ENCODE peak calls at places on chromosomes 7 and 10, in five cellular contexts. I is lower leg skin, X is upper lobe of right lung, H is AG10803, R is progenitor cell of endocrine pancreas. E is an unnamed sample.

GRCh38 chr7:12066561-12066960 is 144.5 kb upstream of the TMEM106B start:
- DNase-seq in I (no peak), X (no peak), H (no peak), R (no peak), E (no peak)

GRCh38 chr7:602341-603141 is 82.9 kb upstream of the PDGFA start:
- DNase-seq in I (no peak), X (peak; percentile 85), H (no peak), R (no peak), E (no peak)

GRCh38 chr7:33748793-33749192 is 156.5 kb upstream of the BMPER start:
- DNase-seq in I (no peak), X (no peak), H (no peak), R (no peak), E (no peak)

GRCh38 chr10:131183546-131184045 is 127.9 kb downstream of the TCERG1L start:
- DNase-seq in I (no peak), X (peak; percentile 36), H (no peak), R (peak; percentile 6), E (no peak)

GRCh38 chr10:11148638-11149037 is 131.0 kb downstream of the CELF2 start:
- DNase-seq in I (no peak), X (no peak), H (no peak), R (no peak), E (no peak)

GRCh38 chr10:85148693-85149640 is 820.6 kb downstream of the CCSER2 start:
- DNase-seq in I (no peak), X (no peak), H (no peak), R (no peak), E (no peak)

GRCh38 chr10:84138478-84139125 is 707 bp upstream of the GHITM start:
- DNase-seq in I (peak; percentile 28), X (no peak), H (no peak), R (no peak), E (no peak)

GRCh38 chr10:70682920-70683600 is 10.8 kb downstream of the ADAMTS14 start:
- DNase-seq in I (no peak), X (no peak), H (no peak), R (no peak), E (no peak)

GRCh38 chr10:58641708-58642107 is 129.0 kb downstream of the BICC1 start:
- DNase-seq in I (no peak), X (no peak), H (peak; percentile 95), R (no peak), E (no peak)

GRCh38 chr7:100801833-100802568 is 25.3 kb downstream of the EPHB4 start:
- DNase-seq in I (peak; percentile 49), X (peak; percentile 87), H (peak; percentile 85), R (peak; percentile 34), E (peak; percentile 71)

GRCh38 chr7:141645188-141645587 is 56.8 kb downstream of the DENND11 start:
- DNase-seq in I (no peak), X (no peak), H (no peak), R (no peak), E (no peak)

GRCh38 chr7:12785473-12785872 is 98.0 kb downstream of the ARL4A start:
- DNase-seq in I (no peak), X (no peak), H (no peak), R (no peak), E (no peak)

GRCh38 chr7:36747251-36747968 is 23.1 kb upstream of the AOAH start:
- DNase-seq in I (no peak), X (no peak), H (peak; percentile 3), R (no peak), E (no peak)

GRCh38 chr7:145624618-145625017 is 492.0 kb upstream of the CNTNAP2 start:
- DNase-seq in I (no peak), X (no peak), H (no peak), R (no peak), E (no peak)

GRCh38 chr7:15016726-15017125 is 114.2 kb upstream of the DGKB start:
- DNase-seq in I (no peak), X (no peak), H (no peak), R (no peak), E (no peak)

GRCh38 chr7:106345421-106346166 is 60.8 kb upstream of the NAMPT start:
- DNase-seq in I (no peak), X (no peak), H (no peak), R (no peak), E (no peak)

GRCh38 chr10:17673517-17674051 is 29.6 kb downstream of the STAM start:
- DNase-seq in I (no peak), X (no peak), H (peak; percentile 90), R (no peak), E (no peak)

GRCh38 chr10:99551616-99552015 is 18.9 kb downstream of the NKX2-3 start:
- DNase-seq in I (no peak), X (no peak), H (no peak), R (no peak), E (no peak)

GRCh38 chr10:3960496-3960895 is 175.5 kb upstream of the KLF6 start:
- DNase-seq in I (no peak), X (no peak), H (no peak), R (no peak), E (no peak)

GRCh38 chr7:155190608-155191536 is 106.8 kb upstream of the INSIG1 start:
- DNase-seq in I (no peak), X (no peak), H (no peak), R (peak; percentile 73), E (peak; percentile 76)

GRCh38 chr7:51162724-51163329 is 153.8 kb downstream of the COBL start:
- DNase-seq in I (peak; percentile 82), X (no peak), H (peak; percentile 78), R (peak; percentile 77), E (peak; percentile 85)

GRCh38 chr7:47402941-47403340 is 179.0 kb downstream of the TNS3 start:
- DNase-seq in I (no peak), X (peak; percentile 65), H (no peak), R (no peak), E (no peak)

GRCh38 chr10:34815174-34816066 is at the start of gene PARD3:
- DNase-seq in I (peak; percentile 36), X (peak; percentile 86), H (peak; percentile 51), R (peak; percentile 59), E (peak; percentile 83)

GRCh38 chr7:92973293-92973731 is 136.9 kb upstream of the CDK6 start:
- DNase-seq in I (no peak), X (no peak), H (peak; percentile 53), R (no peak), E (no peak)

DNA sequence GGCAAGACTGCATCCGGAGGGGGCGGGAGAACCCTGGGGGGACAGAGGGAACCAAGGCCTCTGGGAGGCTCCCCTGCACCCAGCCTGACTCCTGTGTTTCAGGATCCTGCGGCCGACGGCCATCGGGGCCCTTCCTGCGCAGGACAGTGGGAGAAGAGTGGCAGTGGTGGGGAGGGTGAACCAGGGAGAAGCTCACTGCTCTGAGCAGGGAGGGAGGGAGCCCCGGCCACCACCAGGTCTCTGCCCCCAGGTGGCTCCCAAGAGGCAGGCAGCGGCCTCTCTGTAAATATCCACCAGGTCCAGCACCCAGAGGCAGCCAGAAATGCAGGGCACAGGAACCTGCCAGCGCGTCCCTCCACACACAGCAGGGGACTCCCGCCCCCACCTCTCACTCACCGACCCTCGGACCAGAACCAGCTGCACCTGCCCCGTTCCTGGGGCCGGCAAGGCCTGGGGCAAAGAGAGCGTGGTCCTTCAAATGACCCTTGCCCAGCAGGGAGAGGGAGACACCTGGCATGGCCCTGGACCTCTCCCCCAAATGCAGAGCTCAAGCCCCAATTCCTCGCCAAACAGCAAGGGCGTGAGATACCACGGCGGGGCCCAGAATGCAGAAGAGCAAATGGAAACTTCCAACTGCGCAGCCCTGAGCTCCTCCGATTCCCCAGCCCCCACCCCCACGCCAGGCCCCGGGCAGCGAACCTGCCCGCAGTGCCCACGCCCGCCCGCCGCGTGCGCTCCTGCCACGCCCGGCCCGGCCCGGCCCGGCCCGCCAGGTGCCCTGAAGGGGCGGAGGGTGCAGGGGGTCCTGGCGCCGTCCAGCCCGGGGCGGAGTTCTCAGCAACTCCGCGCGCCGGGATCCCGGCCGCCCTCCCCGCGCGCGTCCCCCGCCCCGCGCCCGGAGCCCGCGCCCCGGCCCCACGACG is 805 bp downstream of the RASGEF1A start:
- DNase-seq in I (peak; percentile 13), X (peak; percentile 70), H (no peak), R (peak; percentile 39), E (no peak)
- TF ChIP-seq CTCF in I (no peak), X (peak; percentile 27), H (no peak), R (peak; percentile 58), E (no peak)

GRCh38 chr7:91265693-91266066 is 1.4 kb downstream of the FZD1 start:
- DNase-seq in I (no peak), X (peak; percentile 73), H (no peak), R (no peak), E (no peak)

GRCh38 chr7:91266067-91266930 is 2.1 kb downstream of the FZD1 start:
- DNase-seq in I (no peak), X (peak; percentile 67), H (no peak), R (no peak), E (peak; percentile 22)

GRCh38 chr7:91263359-91264082 is 712 bp upstream of the FZD1 start:
- DNase-seq in I (peak; percentile 45), X (peak; percentile 75), H (no peak), R (peak; percentile 21), E (peak; percentile 30)

GRCh38 chr7:91264924-91265681 is 870 bp downstream of the FZD1 start:
- DNase-seq in I (peak; percentile 47), X (peak; percentile 83), H (peak; percentile 75), R (peak; percentile 20), E (peak; percentile 55)

GRCh38 chr7:91264083-91264923 is at the start of gene FZD1:
- DNase-seq in I (peak; percentile 96), X (peak; percentile 98), H (peak; percentile 99), R (peak; percentile 96), E (peak; percentile 96)
- TF ChIP-seq CTCF in I (no peak), X (no peak), H (no peak), R (peak; percentile 27), E (no peak)

GRCh38 chr7:28841766-28842165 is 116.4 kb downstream of the TRIL start:
- DNase-seq in I (no peak), X (no peak), H (no peak), R (no peak), E (no peak)

GRCh38 chr7:28836661-28837060 is 121.5 kb downstream of the TRIL start:
- DNase-seq in I (no peak), X (no peak), H (no peak), R (no peak), E (no peak)

GRCh38 chr7:28845106-28845505 is 113.0 kb downstream of the TRIL start:
- DNase-seq in I (no peak), X (no peak), H (no peak), R (no peak), E (no peak)

GRCh38 chr7:28842769-28843295 is 115.3 kb downstream of the TRIL start:
- DNase-seq in I (no peak), X (no peak), H (no peak), R (no peak), E (no peak)

DNA sequence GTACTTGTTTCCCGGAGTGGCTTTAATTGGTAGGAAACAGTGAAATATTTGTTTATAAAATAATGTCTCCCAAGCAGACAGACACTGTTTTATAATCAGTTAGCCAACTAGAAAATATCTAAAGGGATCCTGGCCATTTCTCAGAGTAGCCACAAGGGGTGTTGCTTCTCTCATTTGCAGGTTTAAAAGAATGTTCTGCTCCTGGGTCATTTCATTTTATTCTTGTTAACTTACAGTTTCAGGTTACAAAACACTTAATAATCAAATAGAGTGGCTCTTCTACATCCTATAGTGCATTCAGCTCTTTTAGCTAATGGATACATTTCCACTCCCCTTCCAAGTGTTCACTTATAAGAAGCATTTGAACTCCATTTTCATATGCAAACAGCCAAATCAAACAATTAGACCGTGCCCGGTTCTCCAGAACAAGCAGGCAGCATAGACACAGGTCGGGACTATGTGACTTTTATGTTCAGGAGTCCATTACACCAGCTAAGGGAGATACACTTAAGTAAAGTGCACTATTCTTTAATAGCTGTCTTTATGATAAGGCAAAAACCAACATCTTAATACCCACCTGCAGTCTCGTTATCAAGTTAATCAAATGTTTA is 117.5 kb downstream of the TRIL start:
- DNase-seq in I (no peak), X (no peak), H (no peak), R (no peak), E (no peak)
- TF ChIP-seq CTCF in I (no peak), X (peak; percentile 56), H (peak; percentile 59), R (peak; percentile 58), E (peak; percentile 63)

GRCh38 chr7:6556196-6556595 is 4.9 kb upstream of the GRID2IP start:
- DNase-seq in I (no peak), X (no peak), H (no peak), R (no peak), E (no peak)
- TF ChIP-seq CTCF in I (no peak), X (peak; percentile 6), H (no peak), R (peak; percentile 53), E (no peak)